ENCODE peak calls at places on chromosome 20, in ten cellular contexts. U is testis, O is A549, N is left lung, R is gastrocnemius medialis, F is heart right ventricle, V is H1, S is upper lobe of right lung, D is kidney, E is lung. B is an unnamed sample.

GRCh38 chr20:53321596-53321995 is 272.0 kb downstream of the ZNF217 start:
- DNase-seq in U (no peak), O (no peak), N (no peak), R (no peak), F (no peak), V (no peak), S (no peak), D (no peak), E (no peak), B (no peak)

GRCh38 chr20:17666491-17666890 is 15.6 kb downstream of the RRBP1 start:
- DNase-seq in U (no peak), O (no peak), N (no peak), R (no peak), F (no peak), V (no peak), S (no peak), D (no peak), E (no peak), B (no peak)

GRCh38 chr20:9503530-9504251 is 10.7 kb upstream of the LAMP5 start:
- DNase-seq in U (no peak), O (no peak), N (no peak), R (no peak), F (no peak), V (no peak), S (no peak), D (no peak), E (no peak), B (no peak)

GRCh38 chr20:63378626-63379025 is 17.5 kb upstream of the CHRNA4 start:
- DNase-seq in U (no peak), O (no peak), N (no peak), R (no peak), F (no peak), V (no peak), S (no peak), D (no peak), E (no peak), B (no peak)

GRCh38 chr20:22333885-22334545 is 250.4 kb downstream of the FOXA2 start:
- DNase-seq in U (peak), O (peak), N (peak), R (peak), F (peak), V (peak), S (peak), D (no peak), E (peak), B (peak)

GRCh38 chr20:32830437-32830836 is 10.7 kb downstream of the MAPRE1 start:
- DNase-seq in U (peak), O (no peak), N (peak), R (peak), F (no peak), V (no peak), S (no peak), D (no peak), E (peak), B (no peak)

GRCh38 chr20:58137651-58138265 is 90.7 kb downstream of the ANKRD60 start:
- DNase-seq in U (no peak), O (no peak), N (no peak), R (no peak), F (no peak), V (no peak), S (peak), D (no peak), E (no peak), B (no peak)

GRCh38 chr20:37166867-37167266 is 12.3 kb upstream of the RPN2 start:
- DNase-seq in U (no peak), O (no peak), N (no peak), R (no peak), F (no peak), V (no peak), S (no peak), D (no peak), E (no peak), B (no peak)

GRCh38 chr20:8050117-8050837 is 30.7 kb upstream of the TMX4 start:
- DNase-seq in U (no peak), O (no peak), N (no peak), R (no peak), F (no peak), V (no peak), S (no peak), D (no peak), E (no peak), B (no peak)

GRCh38 chr20:35129647-35130069 is 17.5 kb downstream of the EDEM2 start:
- DNase-seq in U (no peak), O (no peak), N (no peak), R (no peak), F (no peak), V (no peak), S (no peak), D (no peak), E (no peak), B (no peak)

GRCh38 chr20:56393133-56393472 is 658 bp downstream of the CSTF1 start:
- DNase-seq in U (no peak), O (no peak), N (no peak), R (no peak), F (no peak), V (no peak), S (no peak), D (no peak), E (no peak), B (no peak)

GRCh38 chr20:36491901-36492617 is 49.3 kb upstream of the MYL9 start:
- DNase-seq in U (no peak), O (no peak), N (no peak), R (no peak), F (no peak), V (no peak), S (no peak), D (no peak), E (no peak), B (no peak)

GRCh38 chr20:6058684-6059295 is 4.9 kb upstream of the LRRN4 start:
- DNase-seq in U (no peak), O (no peak), N (peak), R (no peak), F (no peak), V (no peak), S (peak), D (no peak), E (peak), B (no peak)

GRCh38 chr20:32963176-32963575 is 41.1 kb downstream of the SUN5 start:
- DNase-seq in U (peak), O (no peak), N (no peak), R (no peak), F (no peak), V (no peak), S (no peak), D (peak), E (no peak), B (no peak)

GRCh38 chr20:46293084-46293483 is 15.2 kb downstream of the CDH22 start:
- DNase-seq in U (peak), O (peak), N (no peak), R (no peak), F (no peak), V (no peak), S (no peak), D (peak), E (no peak), B (no peak)

GRCh38 chr20:20051767-20052073 is 546 bp downstream of the CRNKL1 start:
- DNase-seq in U (no peak), O (no peak), N (no peak), R (no peak), F (no peak), V (no peak), S (no peak), D (no peak), E (no peak), B (no peak)

GRCh38 chr20:20052074-20052970 is at the start of the genes CFAP61 and CRNKL1:
- DNase-seq in U (peak), O (peak), N (peak), R (peak), F (peak), V (peak), S (peak), D (peak), E (peak), B (peak)
- TF ChIP-seq CTCF in U (no peak), O (no peak), N (no peak), R (no peak), F (no peak), V (no peak), S (no peak), D (peak), E (no peak), B (peak)

DNA sequence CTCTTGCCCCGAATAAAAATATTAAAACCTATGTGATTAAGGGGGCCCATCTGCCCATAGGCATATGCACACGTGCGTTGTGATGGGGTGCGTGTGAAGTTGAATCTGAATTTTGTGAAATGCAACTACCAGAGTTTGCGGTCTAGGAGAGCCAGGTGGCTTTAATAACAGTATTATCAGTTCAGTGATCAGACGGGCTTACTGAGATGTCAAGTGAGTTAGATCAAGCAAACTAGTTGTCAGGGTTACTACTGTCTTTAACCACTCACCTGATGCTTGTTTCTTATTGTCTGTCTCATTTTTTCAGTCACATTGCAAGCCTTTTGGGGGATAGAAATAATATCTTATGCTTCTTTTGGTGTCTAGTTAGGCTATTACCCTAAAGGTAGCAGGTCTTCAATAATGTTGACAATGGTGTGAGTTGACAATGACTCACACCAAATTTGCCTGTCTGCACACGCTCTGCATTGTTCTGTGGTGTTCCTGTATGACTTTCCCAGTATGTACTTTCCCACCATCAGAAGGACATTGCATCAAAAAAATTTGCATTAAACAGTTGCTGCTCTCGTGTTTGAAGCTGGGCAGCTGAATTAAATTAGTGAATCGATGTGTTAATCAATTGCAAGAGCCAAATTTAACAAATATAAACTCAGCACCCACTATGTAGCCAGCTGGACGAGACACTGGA is 103.1 kb upstream of the NAA20 start:
- DNase-seq in U (no peak), O (no peak), N (no peak), R (no peak), F (no peak), V (no peak), S (no peak), D (no peak), E (no peak), B (no peak)
- H3K27ac ChIP-seq in U (no peak), O (peak), N (peak), R (no peak), F (no peak), V (no peak), S (peak), D (no peak), E (no peak), B (no peak)

GRCh38 chr20:25368526-25368925 is 22.1 kb downstream of the ABHD12 start:
- DNase-seq in U (no peak), O (no peak), N (no peak), R (no peak), F (no peak), V (no peak), S (no peak), D (no peak), E (no peak), B (no peak)
- TF ChIP-seq CTCF in U (no peak), O (no peak), N (no peak), R (no peak), F (no peak), V (no peak), S (no peak), D (no peak), E (no peak), B (no peak)

GRCh38 chr20:44185574-44185973 is 1.4 kb downstream of the JPH2 start:
- DNase-seq in U (no peak), O (no peak), N (no peak), R (no peak), F (no peak), V (no peak), S (no peak), D (no peak), E (no peak), B (no peak)
- H3K27ac ChIP-seq in U (no peak), O (no peak), N (no peak), R (peak), F (peak), V (no peak), S (no peak), D (no peak), E (no peak), B (peak)